ENCODE peak calls at places on chromosomes 7 and 10, in ten cellular contexts. G, Y, E, K, T, Q, O, M, H and L are unnamed samples. For H3K9me3, the result is how much of the 10 kb centered on the place peaks cover.

GRCh38 chr7:143002856-143003255 is 24.1 kb downstream of the OR9A2 start:
- DNase-seq in M (no peak), H (no peak), K (no peak), O (no peak), E (peak), G (no peak), Y (no peak), T (peak), Q (no peak), L (no peak)

GRCh38 chr7:45126201-45126600 is 14.7 kb upstream of the TBRG4 start:
- DNase-seq in E (no peak), M (no peak), H (no peak), Q (no peak), Y (no peak), K (no peak), G (no peak), O (no peak), T (no peak), L (no peak)

GRCh38 chr10:43965918-43966570 is 317.4 kb upstream of the ZNF32 start:
- DNase-seq in K (no peak), M (peak), H (no peak), Q (no peak), T (no peak), G (peak), Y (no peak), O (no peak), E (no peak), L (no peak)

GRCh38 chr10:131093346-131093745 is 218.2 kb downstream of the TCERG1L start:
- DNase-seq in E (no peak), K (no peak), Q (no peak), M (no peak), H (no peak), G (no peak), Y (no peak), O (no peak), T (no peak), L (no peak)

GRCh38 chr7:140281255-140281654 is 104.5 kb upstream of the KDM7A start:
- DNase-seq in E (no peak), H (no peak), M (no peak), G (no peak), Y (no peak), O (no peak), T (no peak), K (no peak), Q (no peak), L (no peak)

GRCh38 chr7:128827248-128827958 is 2.8 kb upstream of the FLNC start:
- DNase-seq in O (no peak), G (no peak), M (no peak), Q (peak), Y (peak), K (peak), H (no peak), E (no peak), T (no peak), L (no peak)

GRCh38 chr10:52966904-52967303 is 194.3 kb upstream of the MBL2 start:
- DNase-seq in T (no peak), Q (no peak), K (no peak), M (no peak), O (no peak), Y (no peak), H (no peak), G (no peak), E (no peak), L (no peak)

GRCh38 chr7:50658696-50659095 is 93.5 kb upstream of the DDC start:
- DNase-seq in Y (no peak), E (no peak), G (no peak), M (peak), Q (no peak), O (no peak), K (no peak), T (no peak), H (no peak), L (no peak)

GRCh38 chr10:12389154-12389734 is 39.9 kb downstream of the CAMK1D start:
- DNase-seq in E (peak), K (peak), Y (peak), H (no peak), M (peak), O (no peak), Q (no peak), G (no peak), T (peak), L (no peak)

GRCh38 chr10:81874878-81875679 is at the start of gene NRG3:
- DNase-seq in T (no peak), M (no peak), H (no peak), G (no peak), Y (no peak), O (no peak), E (no peak), Q (no peak), K (no peak), L (peak)

GRCh38 chr7:157991761-157992160 is 595.9 kb downstream of the PTPRN2 start:
- DNase-seq in Q (no peak), K (no peak), E (no peak), H (no peak), M (no peak), G (no peak), T (no peak), O (no peak), Y (no peak), L (no peak)

GRCh38 chr7:157994319-157994718 is 593.3 kb downstream of the PTPRN2 start:
- DNase-seq in G (no peak), M (no peak), Q (no peak), E (no peak), H (no peak), K (no peak), Y (no peak), O (no peak), T (no peak), L (no peak)

GRCh38 chr7:157992511-157993160 is 595.0 kb downstream of the PTPRN2 start:
- DNase-seq in Q (no peak), M (no peak), E (no peak), O (no peak), H (no peak), K (no peak), G (no peak), T (no peak), Y (no peak), L (no peak)

GRCh38 chr7:157991351-157991750 is 596.3 kb downstream of the PTPRN2 start:
- DNase-seq in E (no peak), G (no peak), Q (no peak), H (no peak), M (no peak), K (no peak), Y (no peak), T (no peak), O (no peak), L (no peak)

DNA sequence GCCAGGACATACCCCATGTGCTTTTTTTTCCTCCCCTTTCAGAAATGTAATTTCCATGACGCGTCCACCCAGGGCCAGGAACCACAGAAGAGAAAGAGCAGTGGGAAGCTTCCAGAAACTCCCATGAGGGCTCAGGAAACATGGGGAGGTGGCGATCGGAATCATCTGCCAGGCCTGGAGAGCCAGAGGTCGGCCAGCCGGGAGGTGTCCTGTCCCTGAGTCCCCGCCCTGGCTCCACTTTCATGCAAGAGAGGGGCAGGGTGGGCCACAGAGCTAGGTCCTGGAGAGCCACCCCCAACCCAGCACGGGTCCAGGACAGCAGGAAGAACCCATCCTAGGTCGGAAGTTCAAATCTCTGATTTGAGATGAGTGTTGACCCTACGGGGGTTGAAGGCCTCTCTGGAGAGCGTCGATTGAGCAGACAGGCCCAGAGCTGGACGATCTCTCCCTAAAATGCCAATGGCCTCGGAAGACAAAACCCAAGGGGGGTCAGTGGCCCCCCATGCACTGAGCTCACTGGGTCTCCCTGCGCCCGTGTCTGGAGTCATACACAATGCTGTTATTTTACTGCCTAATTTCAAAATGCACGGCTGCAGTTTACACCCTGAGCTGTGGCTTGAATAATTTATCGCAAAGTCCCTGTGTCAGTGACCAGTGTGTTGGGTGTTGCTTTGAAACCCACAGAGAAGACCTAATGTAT is 594.1 kb downstream of the PTPRN2 start:
- DNase-seq in K (no peak), O (no peak), E (no peak), Q (no peak), Y (no peak), G (no peak), M (no peak), T (no peak), H (no peak), L (no peak)
- H3K9me3 ChIP-seq in K (under half), O (under half), E (under half), Q (under half), Y (under half), G (under half), M (under half), T (under half), H (under half), L (under half)

GRCh38 chr10:119542990-119543813 is 683 bp upstream of the RGS10 start:
- DNase-seq in K (peak), T (peak), G (peak), Q (peak), H (no peak), O (peak), M (no peak), Y (peak), E (peak), L (peak)

GRCh38 chr10:119545310-119545709 is 2.8 kb upstream of the RGS10 start:
- DNase-seq in K (no peak), T (no peak), E (no peak), Q (no peak), O (no peak), H (no peak), G (no peak), Y (no peak), M (no peak), L (no peak)

GRCh38 chr10:119542357-119542989 is at the start of gene RGS10:
- DNase-seq in T (peak), G (peak), H (no peak), M (peak), Q (peak), Y (peak), K (peak), E (peak), O (peak), L (peak)

GRCh38 chr10:119546009-119546408 is 3.5 kb upstream of the RGS10 start:
- DNase-seq in O (no peak), G (no peak), T (no peak), Y (no peak), E (no peak), H (no peak), Q (no peak), M (no peak), K (no peak), L (no peak)

DNA sequence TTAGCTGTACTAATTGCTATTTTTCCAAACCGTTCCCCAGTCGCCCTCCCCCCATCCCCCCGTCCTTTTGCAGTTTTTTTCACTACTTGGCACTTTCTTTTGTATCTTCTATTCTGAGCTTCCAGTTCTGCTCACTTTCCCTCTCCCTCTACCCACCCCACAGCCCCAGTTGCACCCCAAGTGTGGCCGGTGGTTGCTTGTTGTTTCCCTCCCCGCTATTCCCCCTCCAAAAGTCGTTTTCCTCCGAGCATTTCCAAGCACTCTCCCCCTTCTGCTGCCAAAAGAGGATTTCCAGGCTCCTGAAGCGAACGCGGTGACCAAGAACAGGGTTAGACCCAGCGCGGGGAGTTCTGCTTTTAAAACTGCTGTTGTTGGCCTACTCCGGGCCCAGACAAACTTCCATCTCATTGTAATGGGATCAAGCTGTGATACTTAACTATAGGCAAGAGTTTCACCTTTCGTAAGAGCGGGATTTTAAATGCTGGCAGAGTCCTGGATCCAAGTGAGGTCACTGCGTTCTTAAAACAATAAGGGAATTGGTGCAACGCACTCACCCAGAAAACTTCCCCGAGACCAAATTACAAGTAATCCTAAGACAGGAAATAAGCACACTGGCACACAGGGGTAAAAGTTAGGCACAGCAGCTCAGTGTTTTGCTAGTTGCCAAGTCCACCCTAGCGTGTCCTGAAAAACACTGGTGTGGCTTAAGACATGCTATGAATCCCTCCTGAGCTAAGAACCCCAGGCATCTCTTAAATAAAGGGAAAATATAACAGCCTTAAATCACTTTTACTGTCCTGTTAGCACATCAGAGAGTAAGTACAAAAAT is 1.5 kb upstream of the RGS10 start:
- DNase-seq in Q (no peak), K (no peak), Y (no peak), G (no peak), T (no peak), E (no peak), M (no peak), H (no peak), O (no peak), L (peak)
- H3K27ac ChIP-seq in Q (no peak), K (no peak), Y (no peak), G (no peak), T (no peak), E (no peak), M (no peak), H (no peak), O (peak), L (peak)

GRCh38 chr7:37205451-37205850 is 243.2 kb downstream of the ELMO1 start:
- DNase-seq in Y (no peak), T (no peak), G (no peak), M (no peak), E (no peak), H (no peak), K (no peak), Q (no peak), O (no peak), L (no peak)

GRCh38 chr7:37201003-37201875 is 247.4 kb downstream of the ELMO1 start:
- DNase-seq in G (peak), H (no peak), T (peak), O (peak), K (peak), M (peak), Y (peak), E (peak), Q (peak), L (peak)

GRCh38 chr7:37198906-37199485 is 249.7 kb downstream of the ELMO1 start:
- DNase-seq in H (peak), T (peak), G (peak), Y (peak), O (peak), Q (peak), M (peak), K (peak), E (peak), L (peak)

GRCh38 chr7:37198188-37198905 is 250.3 kb downstream of the ELMO1 start:
- DNase-seq in H (no peak), O (no peak), M (no peak), Q (no peak), T (peak), G (no peak), Y (no peak), E (no peak), K (peak), L (no peak)

DNA sequence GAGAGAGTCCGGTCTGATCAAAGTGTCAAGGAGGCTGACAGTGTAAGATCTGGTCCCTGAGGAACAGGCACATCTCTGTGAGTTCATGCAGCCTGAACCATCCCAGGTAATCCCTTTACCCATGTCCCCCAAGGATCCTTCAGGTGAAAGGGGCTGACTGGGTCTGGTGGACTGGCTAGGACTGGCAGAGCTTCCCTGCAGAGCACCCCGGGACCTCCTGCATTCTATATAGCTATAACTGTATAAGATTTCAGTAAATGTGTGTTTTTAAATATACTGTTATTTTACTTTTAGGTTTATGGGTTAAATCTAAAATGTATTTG is 246.8 kb downstream of the ELMO1 start:
- DNase-seq in O (no peak), M (no peak), Y (no peak), E (no peak), G (no peak), Q (no peak), H (no peak), K (no peak), T (no peak), L (no peak)
- TF ChIP-seq CTCF in O (peak), M (no peak), Y (no peak), E (no peak), G (peak), Q (no peak), H (no peak), K (no peak), T (no peak), L (no peak)

DNA sequence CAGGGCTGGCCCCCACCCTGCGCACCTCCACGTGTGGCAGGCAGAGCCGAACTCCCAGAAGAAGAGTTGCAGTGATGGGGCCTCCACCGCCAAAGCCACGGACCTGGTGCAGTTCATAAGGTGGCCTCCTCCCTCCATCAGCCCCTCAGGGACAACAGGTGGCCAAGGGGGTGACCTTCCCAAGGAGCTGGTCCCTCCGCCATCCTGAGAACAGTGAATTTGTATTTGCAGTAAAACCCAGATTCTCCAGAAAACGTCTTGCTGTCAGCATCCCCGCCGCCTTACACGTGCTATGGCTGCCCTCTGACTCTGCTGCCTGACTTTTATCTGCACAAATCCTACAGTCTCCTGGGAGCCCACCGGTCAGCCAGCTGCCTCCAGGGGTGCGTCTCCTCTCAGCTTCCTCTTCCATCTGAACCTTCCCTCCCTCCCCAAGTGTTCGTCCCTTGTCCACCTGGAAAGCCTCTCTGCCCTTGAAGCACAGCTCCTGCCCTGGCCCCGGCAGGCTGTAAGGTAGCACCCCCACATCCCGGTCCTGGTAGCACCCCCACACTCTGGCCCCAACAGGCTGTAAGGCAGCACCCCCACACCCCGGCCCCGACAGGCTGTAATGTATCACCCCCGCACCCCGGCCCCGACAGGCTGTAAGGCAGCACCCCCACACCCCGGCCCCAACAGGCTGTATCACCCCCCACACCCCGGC is 311.8 kb downstream of the PTPRN2 start:
- DNase-seq in Q (no peak), T (no peak), E (no peak), K (no peak), M (no peak), H (no peak), G (no peak), Y (no peak), O (no peak), L (no peak)
- H3K9me3 ChIP-seq in Q (under half), T (under half), E (under half), K (under half), M (under half), H (under half), G (under half), Y (under half), O (under half), L (under half)

GRCh38 chr7:28075674-28076358 is 104.8 kb downstream of the JAZF1 start:
- DNase-seq in G (no peak), H (no peak), O (no peak), E (no peak), T (no peak), M (no peak), Y (no peak), Q (no peak), K (no peak), L (no peak)
- H3K27ac ChIP-seq in G (no peak), H (no peak), O (peak), E (no peak), T (no peak), M (no peak), Y (no peak), Q (no peak), K (no peak), L (no peak)